ENCODE peak calls at places on chromosome 20, in five cellular contexts. Z, B, X, C and J are unnamed samples.

GRCh38 chr20:51169813-51170212 is 146.9 kb upstream of the KCNG1 start:
- DNase-seq in Z (no peak), B (no peak), X (no peak), C (no peak), J (no peak)

GRCh38 chr20:44649976-44650375 is 1.5 kb downstream of the ADA start:
- DNase-seq in Z (no peak), B (no peak), X (no peak), C (no peak), J (no peak)

GRCh38 chr20:62088258-62089127 is 22.8 kb upstream of the TAF4 start:
- DNase-seq in Z (peak), B (no peak), X (peak), C (no peak), J (peak)

GRCh38 chr20:47181056-47181862 is 175.2 kb downstream of the ZMYND8 start:
- DNase-seq in Z (peak), B (no peak), X (peak), C (no peak), J (peak)

GRCh38 chr20:47493175-47493953 is 8.3 kb upstream of the NCOA3 start:
- DNase-seq in Z (peak), B (no peak), X (peak), C (peak), J (peak)

GRCh38 chr20:61674688-61675087 is 391.0 kb downstream of the TAF4 start:
- DNase-seq in Z (no peak), B (no peak), X (no peak), C (no peak), J (no peak)

GRCh38 chr20:35732644-35732982 is 9.4 kb downstream of the RBM39 start:
- DNase-seq in Z (no peak), B (no peak), X (no peak), C (no peak), J (no peak)

GRCh38 chr20:19338960-19339359 is 126.5 kb downstream of the SLC24A3 start:
- DNase-seq in Z (no peak), B (no peak), X (no peak), C (no peak), J (no peak)

GRCh38 chr20:51661609-51662178 is 106.5 kb downstream of the ATP9A start:
- DNase-seq in Z (no peak), B (no peak), X (peak), C (no peak), J (peak)

GRCh38 chr20:19699132-19699971 is 58.7 kb upstream of the RIN2 start:
- DNase-seq in Z (no peak), B (no peak), X (peak), C (no peak), J (no peak)

GRCh38 chr20:17697171-17697570 is 2.6 kb upstream of the BANF2 start:
- DNase-seq in Z (no peak), B (no peak), X (no peak), C (peak), J (no peak)

GRCh38 chr20:57498425-57499400 is 26.2 kb downstream of the CTCFL start:
- DNase-seq in Z (peak), B (peak), X (no peak), C (no peak), J (peak)

GRCh38 chr20:5691918-5692618 is 58.1 kb upstream of the SHLD1 start:
- DNase-seq in Z (no peak), B (no peak), X (no peak), C (no peak), J (no peak)

DNA sequence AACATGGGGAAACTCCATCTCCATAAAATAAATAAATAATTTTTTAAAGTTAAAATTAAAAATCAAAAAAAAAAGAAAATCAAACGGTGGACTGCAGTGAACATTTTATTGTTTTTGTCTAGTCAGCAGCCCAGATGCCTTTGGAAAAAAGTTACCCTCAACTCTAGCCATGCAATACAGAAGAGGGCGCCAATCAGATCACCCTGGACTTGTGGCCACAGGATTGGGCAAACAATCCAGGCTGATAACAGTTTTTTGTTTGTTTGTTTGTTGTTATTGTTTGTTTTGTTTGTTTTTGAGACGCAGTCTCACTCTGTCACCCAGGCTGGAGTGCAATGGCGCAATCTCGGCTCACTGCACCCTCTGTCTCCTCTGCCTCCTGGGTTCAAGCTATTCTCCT is 30.5 kb upstream of the NELFCD start:
- DNase-seq in Z (peak), B (no peak), X (no peak), C (no peak), J (no peak)
- TF ChIP-seq CTCF in Z (no peak), B (no peak), X (no peak), C (no peak), J (no peak)

DNA sequence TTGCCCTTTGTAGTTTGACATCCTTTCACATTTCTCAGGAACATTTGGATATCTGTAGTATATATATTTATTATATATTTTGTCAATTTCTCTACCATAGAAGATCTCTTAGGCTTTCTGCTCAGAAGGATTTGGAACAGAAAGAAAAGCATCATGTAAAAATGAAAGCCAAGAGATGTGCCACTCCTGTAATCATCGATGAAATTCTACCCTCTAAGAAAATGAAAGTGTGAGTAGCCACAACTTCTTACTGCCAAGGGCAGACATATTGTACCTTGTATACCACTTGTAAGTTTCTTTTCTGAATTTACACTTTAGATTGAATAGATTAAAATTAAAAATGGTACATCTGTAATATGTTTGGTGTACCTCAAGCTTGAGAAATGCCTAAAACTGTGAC is 31.2 kb downstream of the TPX2 start:
- DNase-seq in Z (no peak), B (no peak), X (no peak), C (no peak), J (no peak)
- TF ChIP-seq CTCF in Z (no peak), B (no peak), X (no peak), C (no peak), J (no peak)

GRCh38 chr20:2086177-2086979 is 15.2 kb upstream of the STK35 start:
- DNase-seq in Z (no peak), B (no peak), X (no peak), C (no peak), J (no peak)
- TF ChIP-seq CTCF in Z (no peak), B (no peak), X (no peak), C (no peak), J (no peak)

GRCh38 chr20:7161690-7162089 is 394.2 kb downstream of the BMP2 start:
- DNase-seq in Z (peak), B (peak), X (no peak), C (no peak), J (peak)
- TF ChIP-seq CTCF in Z (peak), B (peak), X (peak), C (no peak), J (no peak)

GRCh38 chr20:63176035-63176434 is 39.9 kb downstream of the YTHDF1 start:
- DNase-seq in Z (peak), B (no peak), X (no peak), C (no peak), J (no peak)
- TF ChIP-seq CTCF in Z (no peak), B (no peak), X (no peak), C (no peak), J (no peak)

GRCh38 chr20:33568378-33569289 is 78.7 kb downstream of the CBFA2T2 start:
- DNase-seq in Z (no peak), B (peak), X (no peak), C (no peak), J (no peak)
- TF ChIP-seq CTCF in Z (no peak), B (no peak), X (no peak), C (no peak), J (no peak)

GRCh38 chr20:4453369-4453768 is 268.3 kb upstream of the PRND start:
- DNase-seq in Z (no peak), B (no peak), X (no peak), C (no peak), J (no peak)

GRCh38 chr20:4445331-4445730 is 276.4 kb upstream of the PRND start:
- DNase-seq in Z (no peak), B (no peak), X (no peak), C (no peak), J (no peak)

GRCh38 chr20:4445780-4446179 is 275.9 kb upstream of the PRND start:
- DNase-seq in Z (no peak), B (no peak), X (no peak), C (no peak), J (no peak)

GRCh38 chr20:4451487-4451886 is 270.2 kb upstream of the PRND start:
- DNase-seq in Z (no peak), B (no peak), X (no peak), C (no peak), J (no peak)

DNA sequence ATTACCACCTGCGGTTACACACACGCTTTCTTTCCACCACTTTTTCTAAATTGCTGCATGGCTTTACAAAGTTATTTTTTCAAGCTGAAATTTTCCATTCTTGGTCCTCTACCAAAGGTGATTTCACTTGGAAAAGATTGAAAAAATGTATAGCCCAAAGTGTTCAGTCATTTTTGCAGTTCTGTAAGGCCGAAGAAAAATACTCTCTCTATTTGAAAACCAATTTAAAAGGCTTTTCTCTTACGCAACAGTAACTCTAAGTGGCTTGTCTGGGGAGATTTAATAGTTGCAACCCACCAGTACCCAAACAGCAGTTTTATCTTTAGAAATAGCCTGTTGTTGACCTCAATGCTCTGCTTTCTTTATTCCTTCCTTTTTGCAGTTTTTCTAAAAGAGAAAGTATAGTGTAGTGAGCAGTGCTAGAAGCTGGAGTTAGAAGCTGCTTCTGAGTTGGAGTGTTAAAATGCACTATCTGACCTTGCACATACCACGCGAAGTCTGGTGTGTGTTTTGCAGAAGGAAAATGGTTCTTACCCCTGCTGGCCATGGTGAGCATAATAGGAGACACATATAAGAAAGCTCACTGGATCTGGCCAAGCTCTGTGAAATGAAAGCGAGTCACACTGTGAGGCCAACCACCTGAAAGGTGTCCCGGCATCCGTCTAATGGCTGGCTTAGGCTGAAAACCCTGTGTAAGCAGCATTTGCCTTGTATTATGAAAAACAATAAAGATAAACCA is 271.6 kb upstream of the PRND start:
- DNase-seq in Z (peak), B (no peak), X (no peak), C (no peak), J (no peak)
- TF ChIP-seq CTCF in Z (no peak), B (no peak), X (peak), C (no peak), J (no peak)

DNA sequence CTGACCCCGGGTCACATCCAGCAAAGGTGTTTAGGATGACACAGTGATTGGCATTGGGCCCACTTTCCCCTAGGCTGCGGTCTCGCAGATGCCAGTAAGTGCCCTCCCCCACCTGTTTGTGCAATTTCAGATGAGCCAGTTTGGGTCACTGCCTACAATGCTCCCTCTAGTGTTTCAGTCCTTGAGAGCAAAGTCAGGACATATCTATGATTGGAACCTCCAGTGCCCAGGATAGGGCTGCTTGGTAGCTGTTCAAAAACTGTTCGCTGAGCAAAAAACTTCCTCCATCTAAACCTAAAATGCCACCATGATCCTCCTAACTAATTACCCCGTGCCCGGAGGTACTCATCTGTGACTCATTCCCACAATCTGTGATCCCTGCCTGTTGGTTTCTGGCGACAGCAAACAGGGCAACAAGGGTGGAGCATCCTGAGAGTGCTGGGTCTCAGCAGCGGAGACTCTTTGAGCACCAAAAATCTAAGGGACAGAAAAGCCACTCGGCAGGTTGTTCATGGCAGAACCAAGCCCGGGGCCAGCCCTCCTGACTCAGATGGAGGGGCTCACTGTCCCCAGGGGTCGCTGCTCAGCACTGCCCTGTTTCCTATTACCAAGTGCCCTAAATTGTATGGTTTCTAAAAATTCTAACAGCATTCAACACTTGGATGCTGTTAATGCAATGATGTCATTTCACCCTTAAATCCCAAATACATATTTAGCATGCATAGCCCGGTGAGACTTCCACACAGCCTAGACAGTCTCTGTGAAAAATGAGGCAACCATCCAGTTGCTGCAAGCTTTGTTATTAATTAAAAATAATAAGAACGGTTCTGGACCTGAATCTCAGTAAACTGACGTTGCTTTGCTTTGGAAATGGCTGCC is 5.0 kb downstream of the VSX1 start:
- DNase-seq in Z (peak), B (no peak), X (no peak), C (no peak), J (peak)
- TF ChIP-seq CTCF in Z (peak), B (no peak), X (no peak), C (no peak), J (no peak)